ENCODE peak calls at places on chromosomes 1 and 21, in seven cellular contexts. F, P, Y, U, D, G and Z are unnamed samples.

GRCh38 chr1:220013497-220013896 is 32.8 kb downstream of the EPRS1 start:
- DNase-seq in F (no peak), P (no peak), Y (no peak), U (peak; percentile 5), D (no peak), G (no peak), Z (no peak)

GRCh38 chr1:21229246-21230000 is 52.7 kb upstream of the EIF4G3 start:
- DNase-seq in F (no peak), P (no peak), Y (no peak), U (no peak), D (no peak), G (no peak), Z (no peak)

GRCh38 chr21:44726803-44727202 is 15.4 kb upstream of the TSPEAR start:
- DNase-seq in F (no peak), P (no peak), Y (no peak), U (no peak), D (no peak), G (no peak), Z (no peak)

GRCh38 chr1:109425391-109425790 is 857 bp downstream of the PSMA5 start:
- DNase-seq in F (no peak), P (no peak), Y (no peak), U (peak; percentile 24), D (no peak), G (no peak), Z (no peak)

GRCh38 chr1:163213626-163214025 is 10.9 kb upstream of the RGS5 start:
- DNase-seq in F (no peak), P (no peak), Y (no peak), U (no peak), D (no peak), G (no peak), Z (no peak)

GRCh38 chr1:153583976-153584375 is 18.3 kb upstream of the S100A2 start:
- DNase-seq in F (no peak), P (no peak), Y (no peak), U (no peak), D (no peak), G (no peak), Z (no peak)

GRCh38 chr1:227994632-227995300 is 12.0 kb upstream of the WNT3A start:
- DNase-seq in F (no peak), P (peak; percentile 18), Y (no peak), U (no peak), D (no peak), G (no peak), Z (no peak)

GRCh38 chr1:30413111-30413440 is 310.3 kb downstream of the MATN1 start:
- DNase-seq in F (no peak), P (peak; percentile 25), Y (no peak), U (no peak), D (no peak), G (no peak), Z (no peak)

GRCh38 chr1:46153732-46154131 is 21.2 kb upstream of the TSPAN1 start:
- DNase-seq in F (no peak), P (no peak), Y (no peak), U (no peak), D (no peak), G (no peak), Z (no peak)

GRCh38 chr1:245262876-245263625 is 108.3 kb downstream of the KIF26B start:
- DNase-seq in F (no peak), P (no peak), Y (no peak), U (no peak), D (no peak), G (no peak), Z (no peak)

GRCh38 chr1:155591770-155592169 is 18.2 kb upstream of the MSTO1 start:
- DNase-seq in F (peak; percentile 90), P (no peak), Y (no peak), U (peak; percentile 65), D (peak; percentile 87), G (no peak), Z (peak; percentile 39)

GRCh38 chr1:173444757-173445156 is 32.4 kb upstream of the PRDX6 start:
- DNase-seq in F (no peak), P (no peak), Y (no peak), U (no peak), D (no peak), G (no peak), Z (no peak)

GRCh38 chr1:160954158-160955104 is at the start of gene ITLN2:
- DNase-seq in F (peak; percentile 60), P (no peak), Y (no peak), U (peak; percentile 60), D (peak; percentile 15), G (no peak), Z (no peak)

GRCh38 chr1:94045465-94046056 is 75.4 kb downstream of the ABCA4 start:
- DNase-seq in F (peak; percentile 11), P (peak; percentile 96), Y (no peak), U (peak; percentile 95), D (no peak), G (peak; percentile 91), Z (peak; percentile 99)